ENCODE peak calls at places on chromosomes 6 and 20, in five cellular contexts. W is stromal cell of bone marrow; N is naive thymus-derived CD4-positive, alpha-beta T cell; Q is lung microvascular endothelial cell; L is fibroblast of lung. K is an unnamed sample.

GRCh38 chr6:162109466-162110040 is 618.0 kb downstream of the PRKN start:
- DNase-seq in N (no peak), W (no peak), L (peak), Q (no peak), K (no peak)

GRCh38 chr20:62040381-62040922 is 25.2 kb downstream of the TAF4 start:
- DNase-seq in L (no peak), W (no peak), N (no peak), Q (no peak), K (no peak)

GRCh38 chr20:31922181-31922580 is 29.7 kb downstream of the PDRG1 start:
- DNase-seq in L (no peak), W (no peak), Q (no peak), N (no peak), K (no peak)

GRCh38 chr6:37048851-37049734 is 43.6 kb downstream of the FGD2 start:
- DNase-seq in Q (peak), L (peak), W (peak), N (peak), K (no peak)

GRCh38 chr6:117545161-117545595 is 57.1 kb downstream of the GOPC start:
- DNase-seq in L (peak), N (no peak), Q (no peak), W (no peak), K (no peak)

GRCh38 chr6:106396426-106397220 is 36.1 kb downstream of the CRYBG1 start:
- DNase-seq in N (no peak), L (no peak), Q (no peak), W (no peak), K (no peak)

GRCh38 chr6:161748535-161749386 is 474.9 kb upstream of the AGPAT4 start:
- DNase-seq in Q (no peak), L (peak), N (no peak), W (no peak), K (peak)

GRCh38 chr6:2158596-2159271 is 86.7 kb downstream of the GMDS start:
- DNase-seq in N (no peak), W (no peak), Q (peak), L (peak), K (no peak)

GRCh38 chr6:7532232-7532631 is 9.2 kb upstream of the DSP start:
- DNase-seq in L (no peak), Q (no peak), W (no peak), N (no peak), K (no peak)

GRCh38 chr6:10759884-10760329 is 12.3 kb downstream of the TMEM14B start:
- DNase-seq in L (peak), W (peak), N (no peak), Q (no peak), K (no peak)

GRCh38 chr20:34040300-34041015 is 46.7 kb downstream of the RALY start:
- DNase-seq in L (no peak), Q (no peak), W (no peak), N (no peak), K (no peak)

GRCh38 chr6:41457303-41457670 is 88.9 kb upstream of the FOXP4 start:
- DNase-seq in W (no peak), Q (no peak), L (no peak), N (no peak), K (no peak)

K was measured in KG1.